ENCODE peak calls at places on chromosome 12, in four cellular contexts. One of them, this sample, is unnamed.

GRCh38 chr12:19338405-19338804 is 100.9 kb upstream of the AEBP2 start:
- DNase-seq in epithelial cell of esophagus: no peak
- DNase-seq in NCI-H460: no peak
- DNase-seq in cardiac muscle cell: no peak
- DNase-seq in this sample: no peak

GRCh38 chr12:10884086-10884725 is at the start of gene PRH1:
- DNase-seq in cardiac muscle cell: no peak
- DNase-seq in epithelial cell of esophagus: no peak
- DNase-seq in NCI-H460: no peak
- DNase-seq in this sample: no peak

GRCh38 chr12:26108915-26109314 is 15.9 kb downstream of the BHLHE41 start:
- DNase-seq in cardiac muscle cell: no peak
- DNase-seq in epithelial cell of esophagus: no peak
- DNase-seq in NCI-H460: no peak
- DNase-seq in this sample: no peak

GRCh38 chr12:121582583-121583333 is 1.9 kb upstream of the KDM2B start:
- DNase-seq in NCI-H460: no peak
- DNase-seq in cardiac muscle cell: peak
- DNase-seq in epithelial cell of esophagus: no peak
- DNase-seq in this sample: no peak

GRCh38 chr12:2034633-2035420 is 18.0 kb upstream of the CACNA1C start:
- DNase-seq in NCI-H460: peak
- DNase-seq in cardiac muscle cell: peak
- DNase-seq in epithelial cell of esophagus: peak
- DNase-seq in this sample: peak

GRCh38 chr12:56346663-56347062 is 8.0 kb downstream of the IL23A start:
- DNase-seq in cardiac muscle cell: no peak
- DNase-seq in epithelial cell of esophagus: peak
- DNase-seq in NCI-H460: no peak
- DNase-seq in this sample: no peak

GRCh38 chr12:109767991-109768900 is 54.6 kb downstream of the FAM222A start:
- DNase-seq in epithelial cell of esophagus: no peak
- DNase-seq in NCI-H460: no peak
- DNase-seq in cardiac muscle cell: no peak
- DNase-seq in this sample: peak

GRCh38 chr12:87960557-87960956 is 68.6 kb downstream of the C12orf50 start:
- DNase-seq in cardiac muscle cell: no peak
- DNase-seq in NCI-H460: no peak
- DNase-seq in epithelial cell of esophagus: no peak
- DNase-seq in this sample: no peak

GRCh38 chr12:53211476-53212381 is 4.7 kb upstream of the ITGB7 start:
- DNase-seq in NCI-H460: no peak
- DNase-seq in cardiac muscle cell: no peak
- DNase-seq in epithelial cell of esophagus: no peak
- DNase-seq in this sample: no peak

GRCh38 chr12:2501464-2502181 is 293.1 kb upstream of the FKBP4 start:
- DNase-seq in NCI-H460: no peak
- DNase-seq in epithelial cell of esophagus: no peak
- DNase-seq in cardiac muscle cell: peak
- DNase-seq in this sample: no peak

GRCh38 chr12:25433581-25434325 is 119.3 kb downstream of the LMNTD1 start:
- DNase-seq in epithelial cell of esophagus: peak
- DNase-seq in cardiac muscle cell: no peak
- DNase-seq in NCI-H460: no peak
- DNase-seq in this sample: no peak

GRCh38 chr12:124513297-124513867 is 54.0 kb downstream of the NCOR2 start:
- DNase-seq in epithelial cell of esophagus: no peak
- DNase-seq in NCI-H460: no peak
- DNase-seq in cardiac muscle cell: no peak
- DNase-seq in this sample: no peak

GRCh38 chr12:27781680-27782079 is 1.6 kb upstream of the MANSC4 start:
- DNase-seq in cardiac muscle cell: no peak
- DNase-seq in NCI-H460: no peak
- DNase-seq in epithelial cell of esophagus: no peak
- DNase-seq in this sample: no peak

GRCh38 chr12:98743362-98743953 is 98.4 kb downstream of the APAF1 start:
- DNase-seq in epithelial cell of esophagus: peak
- DNase-seq in cardiac muscle cell: peak
- DNase-seq in NCI-H460: peak
- DNase-seq in this sample: no peak

GRCh38 chr12:44000309-44000952 is 164.6 kb downstream of the TMEM117 start:
- DNase-seq in epithelial cell of esophagus: peak
- DNase-seq in cardiac muscle cell: peak
- DNase-seq in NCI-H460: peak
- DNase-seq in this sample: no peak

GRCh38 chr12:29238822-29239291 is 89.8 kb downstream of the FAR2 start:
- DNase-seq in cardiac muscle cell: no peak
- DNase-seq in NCI-H460: no peak
- DNase-seq in epithelial cell of esophagus: peak
- DNase-seq in this sample: no peak